ENCODE peak calls at places on chromosome 19, in five cellular contexts. J is IMR-90, L is uterus, G is spleen, D is upper lobe of left lung. B is an unnamed sample.

GRCh38 chr19:1874554-1875185 is 10.6 kb downstream of the ABHD17A start:
- DNase-seq in J (no peak), D (no peak), L (no peak), G (no peak), B (no peak)

GRCh38 chr19:56973713-56974553 is 133.4 kb upstream of the PEG3 start:
- DNase-seq in L (no peak), G (no peak), J (no peak), D (no peak), B (no peak)

GRCh38 chr19:23991170-23991569 is 76.5 kb downstream of the ZNF726 start:
- DNase-seq in J (no peak), G (no peak), D (no peak), L (no peak), B (no peak)

GRCh38 chr19:56174550-56174949 is 1.3 kb upstream of the GALP start:
- DNase-seq in G (no peak), D (no peak), J (no peak), L (no peak), B (no peak)

GRCh38 chr19:35562776-35563175 is 682 bp downstream of the ATP4A start:
- DNase-seq in D (no peak), J (no peak), G (no peak), L (no peak), B (no peak)

GRCh38 chr19:6700586-6701316 is 19.7 kb downstream of the C3 start:
- DNase-seq in G (no peak), J (no peak), D (no peak), L (no peak), B (no peak)

GRCh38 chr19:40266111-40266510 is 19.0 kb downstream of the AKT2 start:
- DNase-seq in G (no peak), D (no peak), L (no peak), J (no peak), B (no peak)

GRCh38 chr19:33436360-33437345 is 63.1 kb downstream of the CEBPG start:
- DNase-seq in L (no peak), D (no peak), G (peak), J (no peak), B (no peak)

GRCh38 chr19:46537136-46538097 is 41.8 kb upstream of the PNMA8B start:
- DNase-seq in D (peak), J (peak), G (peak), L (peak), B (no peak)

GRCh38 chr19:42248270-42249148 is 6.1 kb upstream of the GSK3A start:
- DNase-seq in J (no peak), D (no peak), L (no peak), G (peak), B (no peak)

GRCh38 chr19:42247631-42248199 is 5.3 kb upstream of the GSK3A start:
- DNase-seq in L (no peak), J (no peak), D (no peak), G (no peak), B (no peak)

GRCh38 chr19:42249149-42249750 is 5.7 kb downstream of the ERF start:
- DNase-seq in J (no peak), D (no peak), G (peak), L (no peak), B (no peak)

GRCh38 chr19:42246143-42246868 is 3.9 kb upstream of the GSK3A start:
- DNase-seq in J (peak), L (peak), D (peak), G (peak), B (peak)

GRCh38 chr19:42246869-42247630 is 4.6 kb upstream of the GSK3A start:
- DNase-seq in G (no peak), D (no peak), L (no peak), J (peak), B (no peak)
- TF ChIP-seq POLR2A in G (no peak), D (no peak), L (no peak), J (no peak), B (no peak)

GRCh38 chr19:18557474-18558201 is at the start of gene KXD1:
- DNase-seq in L (peak), D (peak), G (peak), J (peak), B (peak)
- TF ChIP-seq POLR2A in L (peak), D (peak), G (peak), J (peak), B (peak)

GRCh38 chr19:38812841-38813320 is at the start of gene LGALS4:
- DNase-seq in L (no peak), J (no peak), D (peak), G (no peak), B (no peak)
- TF ChIP-seq POLR2A in L (no peak), J (no peak), D (no peak), G (no peak), B (no peak)

GRCh38 chr19:12035220-12036172 is at the start of gene ZNF433:
- DNase-seq in D (peak), L (peak), J (peak), G (peak), B (peak)
- TF ChIP-seq POLR2A in D (peak), L (peak), J (peak), G (peak), B (peak)

DNA sequence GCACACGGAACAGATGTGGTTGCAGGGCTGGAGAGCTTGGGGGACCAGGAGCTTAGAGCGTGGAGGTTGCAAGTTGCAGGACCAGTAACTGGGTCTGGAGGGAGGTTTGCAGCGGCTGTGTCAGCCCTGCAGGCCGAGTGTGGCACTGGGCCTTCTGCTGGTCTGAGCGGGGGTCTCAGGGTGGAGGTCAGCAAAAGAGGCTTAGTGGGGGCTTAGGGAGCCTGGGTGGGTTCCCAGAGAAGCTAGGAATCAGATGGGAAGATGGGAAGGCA is 5.8 kb upstream of the HCN2 start:
- DNase-seq in D (no peak), J (no peak), G (no peak), L (no peak), B (no peak)
- TF ChIP-seq POLR2A in D (no peak), J (no peak), G (no peak), L (no peak), B (no peak)

GRCh38 chr19:36837902-36838783 is at the start of gene ZNF790:
- DNase-seq in J (peak), D (peak), G (peak), L (peak), B (peak)
- TF ChIP-seq POLR2A in J (peak), D (peak), G (no peak), L (no peak), B (no peak)